ENCODE peak calls at places on chromosome 22, in eight cellular contexts. J is putamen, U is fibroblast of mammary gland, T is non-pigmented ciliary epithelial cell, A is right lobe of liver, S is cardiac muscle cell, C is AG08396, P is neural crest cell. X is an unnamed sample.

GRCh38 chr22:25025586-25025985 is 73.1 kb downstream of the KIAA1671 start:
- DNase-seq in C (no peak), P (no peak), A (no peak), U (no peak), J (no peak), S (peak), T (no peak), X (no peak)

GRCh38 chr22:22938672-22939536 is 51.3 kb downstream of the IGLL5 start:
- DNase-seq in U (no peak), A (no peak), C (no peak), T (no peak), J (no peak), S (no peak), P (no peak), X (no peak)

GRCh38 chr22:35191412-35191811 is 65.9 kb upstream of the HMGXB4 start:
- DNase-seq in A (no peak), T (no peak), S (no peak), J (no peak), U (peak), P (no peak), C (peak), X (no peak)

GRCh38 chr22:32175751-32176644 is 16.9 kb upstream of the C22orf42 start:
- DNase-seq in C (no peak), U (no peak), J (no peak), A (no peak), P (peak), S (peak), T (no peak), X (no peak)

GRCh38 chr22:41092847-41093371 is 517 bp downstream of the EP300 start:
- DNase-seq in S (peak), A (peak), T (no peak), P (no peak), U (peak), J (peak), C (peak), X (no peak)

GRCh38 chr22:39808087-39808486 is 85.5 kb downstream of the ENTHD1 start:
- DNase-seq in A (no peak), C (peak), S (no peak), T (no peak), P (peak), U (peak), J (no peak), X (no peak)

GRCh38 chr22:24178021-24178431 is 3.3 kb upstream of the SUSD2 start:
- DNase-seq in P (no peak), J (no peak), T (no peak), U (no peak), S (no peak), C (no peak), A (no peak), X (no peak)

GRCh38 chr22:39674536-39674935 is 104.0 kb downstream of the CACNA1I start:
- DNase-seq in C (no peak), S (no peak), T (no peak), U (no peak), J (no peak), A (no peak), P (no peak), X (no peak)

GRCh38 chr22:26259510-26259909 is 90.2 kb downstream of the SEZ6L start:
- DNase-seq in P (peak), A (no peak), U (peak), T (no peak), S (peak), J (no peak), C (peak), X (no peak)

GRCh38 chr22:49462795-49463194 is 364.9 kb downstream of the BRD1 start:
- DNase-seq in C (no peak), S (no peak), J (no peak), T (no peak), P (no peak), U (no peak), A (no peak), X (no peak)

GRCh38 chr22:28207281-28208030 is 288.4 kb upstream of the PITPNB start:
- DNase-seq in U (peak), A (no peak), C (peak), J (no peak), T (no peak), P (no peak), S (no peak), X (no peak)

GRCh38 chr22:33247758-33248157 is 189.6 kb upstream of the SYN3 start:
- DNase-seq in U (peak), S (no peak), J (no peak), T (no peak), C (no peak), P (no peak), A (no peak), X (no peak)

GRCh38 chr22:44667829-44668189 is 34.2 kb upstream of the PRR5 start:
- DNase-seq in T (no peak), S (no peak), J (no peak), A (no peak), P (no peak), U (no peak), C (no peak), X (peak)

GRCh38 chr22:44211946-44212930 is 31.5 kb downstream of the PARVG start:
- DNase-seq in T (no peak), U (peak), S (peak), P (no peak), A (no peak), C (no peak), J (no peak), X (no peak)

GRCh38 chr22:40276877-40277823 is 69.2 kb upstream of the ADSL start:
- DNase-seq in J (no peak), U (peak), T (peak), P (no peak), S (no peak), A (no peak), C (peak), X (no peak)

GRCh38 chr22:43526951-43527350 is 115.1 kb downstream of the MPPED1 start:
- DNase-seq in A (no peak), S (no peak), T (no peak), U (no peak), C (no peak), J (no peak), P (no peak), X (no peak)

GRCh38 chr22:22474733-22475132 is 33.8 kb downstream of the ZNF280B start:
- DNase-seq in J (no peak), U (no peak), T (no peak), A (no peak), P (no peak), S (no peak), C (no peak), X (no peak)

GRCh38 chr22:20312396-20313191 is 7.3 kb downstream of the DGCR6L start:
- DNase-seq in S (no peak), J (no peak), A (peak), C (no peak), T (no peak), P (no peak), U (no peak), X (no peak)

GRCh38 chr22:44409211-44409648 is 88.8 kb downstream of the RTL6 start:
- DNase-seq in P (no peak), J (no peak), T (no peak), S (no peak), U (no peak), C (no peak), A (no peak), X (no peak)

GRCh38 chr22:22111267-22111751 is 128.7 kb upstream of the TOP3B start:
- DNase-seq in J (no peak), A (no peak), T (peak), S (no peak), U (peak), P (no peak), C (peak), X (no peak)

GRCh38 chr22:27842236-27842993 is 40.9 kb upstream of the MN1 start:
- DNase-seq in T (no peak), C (no peak), S (peak), A (no peak), U (no peak), P (no peak), J (no peak), X (no peak)

GRCh38 chr22:22556995-22557925 is 1.8 kb downstream of the PRAME start:
- DNase-seq in U (no peak), P (no peak), T (no peak), A (no peak), J (no peak), C (no peak), S (no peak), X (no peak)

GRCh38 chr22:36379593-36380361 is 8.0 kb downstream of the MYH9 start:
- DNase-seq in P (no peak), J (no peak), C (no peak), A (no peak), T (no peak), S (no peak), U (peak), X (no peak)

GRCh38 chr22:49305215-49305965 is 522.3 kb downstream of the BRD1 start:
- DNase-seq in A (peak), J (peak), U (peak), T (no peak), S (peak), C (no peak), P (peak), X (peak)

GRCh38 chr22:46604306-46604690 is 15.9 kb upstream of the GRAMD4 start:
- DNase-seq in J (no peak), U (no peak), C (no peak), P (no peak), S (no peak), A (no peak), T (no peak), X (peak)

GRCh38 chr22:49068861-49069260 is 758.8 kb downstream of the BRD1 start:
- DNase-seq in A (no peak), C (no peak), U (no peak), J (no peak), T (no peak), S (no peak), P (no peak), X (no peak)

GRCh38 chr22:30968015-30968923 is at the start of gene MORC2:
- DNase-seq in S (no peak), T (no peak), A (peak), J (no peak), C (no peak), P (no peak), U (no peak), X (peak)

GRCh38 chr22:25078591-25078990 is 121.1 kb upstream of the CRYBB3 start:
- DNase-seq in U (no peak), S (no peak), J (no peak), P (no peak), T (no peak), C (no peak), A (no peak), X (no peak)

GRCh38 chr22:49264696-49265095 is 563.0 kb downstream of the BRD1 start:
- DNase-seq in C (no peak), P (no peak), S (no peak), J (no peak), A (no peak), U (no peak), T (no peak), X (no peak)